ENCODE peak calls at places on chromosome 10, in five cellular contexts. B is right lobe of liver, Y is foreskin keratinocyte, N is PC-3, E is A549. K is an unnamed sample. For H3K4me1, the result is how much of the 10 kb centered on the place peaks cover.

GRCh38 chr10:101293007-101293723 is 60.8 kb upstream of the BTRC start:
- ATAC-seq in N (no peak), E (no peak), Y (no peak), B (no peak), K (no peak)

GRCh38 chr10:60434418-60435046 is 44.9 kb upstream of the ANK3 start:
- ATAC-seq in N (peak), B (peak), E (peak), Y (peak), K (no peak)

GRCh38 chr10:130378556-130379400 is 242.6 kb downstream of the GLRX3 start:
- ATAC-seq in E (peak), B (no peak), Y (no peak), N (no peak), K (no peak)

GRCh38 chr10:29627201-29628105 is 7.3 kb downstream of the SVIL start:
- ATAC-seq in E (no peak), B (peak), Y (no peak), N (peak), K (no peak)

GRCh38 chr10:84336406-84336805 is 8.0 kb downstream of the CCSER2 start:
- ATAC-seq in E (no peak), Y (no peak), B (no peak), N (no peak), K (no peak)

GRCh38 chr10:132489053-132489703 is 48.4 kb upstream of the INPP5A start:
- ATAC-seq in E (peak), N (no peak), B (no peak), Y (no peak), K (peak)

GRCh38 chr10:119447421-119447820 is 95.1 kb downstream of the RGS10 start:
- ATAC-seq in B (no peak), E (no peak), N (no peak), Y (no peak), K (no peak)

GRCh38 chr10:83127942-83128575 is 1011.2 kb upstream of the GHITM start:
- ATAC-seq in Y (peak), N (no peak), B (no peak), E (no peak), K (no peak)

GRCh38 chr10:88687853-88688467 is 18.1 kb upstream of the LIPK start:
- ATAC-seq in N (no peak), Y (no peak), B (peak), E (no peak), K (no peak)

GRCh38 chr10:99370993-99371392 is 41.8 kb downstream of the CNNM1 start:
- ATAC-seq in B (peak), Y (peak), E (peak), N (no peak), K (no peak)

GRCh38 chr10:84306751-84307384 is 21.5 kb upstream of the CCSER2 start:
- ATAC-seq in N (no peak), B (no peak), Y (no peak), E (no peak), K (no peak)

GRCh38 chr10:119494224-119495060 is 48.1 kb downstream of the RGS10 start:
- ATAC-seq in Y (no peak), E (no peak), B (no peak), N (peak), K (peak)

GRCh38 chr10:72285972-72286521 is 12.3 kb downstream of the DDIT4 start:
- ATAC-seq in N (no peak), B (no peak), Y (no peak), E (peak), K (no peak)

DNA sequence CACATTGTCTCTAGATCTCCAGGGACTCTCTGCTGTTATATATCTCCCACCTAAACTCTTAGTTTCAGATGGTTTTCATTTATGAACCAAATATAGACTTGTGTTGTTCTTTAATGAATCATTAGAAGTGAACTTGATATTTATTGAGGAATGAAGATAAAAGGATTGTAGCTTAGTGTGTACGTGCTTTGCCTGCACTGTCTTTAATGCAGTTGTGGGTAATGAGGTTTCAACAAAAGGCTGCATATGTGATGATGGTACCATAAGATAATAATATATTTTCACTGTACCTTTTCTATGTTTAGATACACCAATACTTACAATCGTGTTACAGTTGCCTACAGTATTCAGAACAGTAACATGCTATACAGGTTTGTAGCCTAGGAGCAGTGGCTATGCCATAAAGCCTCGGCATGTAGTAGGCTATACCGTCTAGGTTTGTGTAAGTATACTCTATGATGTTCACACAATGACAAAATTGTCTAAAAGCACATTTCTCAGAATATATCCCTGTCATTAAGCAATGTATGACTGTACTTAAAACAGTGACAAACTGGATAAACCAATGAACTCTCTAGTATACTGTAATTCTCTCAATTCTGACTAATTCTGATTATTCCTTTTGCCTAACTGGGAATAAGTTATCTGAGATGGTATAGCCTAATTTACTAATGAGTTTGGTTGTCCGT is 25.2 kb downstream of the VCL start:
- ATAC-seq in Y (no peak), E (no peak), N (peak), B (no peak), K (no peak)
- H3K4me1 ChIP-seq in Y (under half), E (half or more), N (half or more), B (under half), K (under half)

GRCh38 chr10:23449677-23450220 is 10.9 kb downstream of the OTUD1 start:
- ATAC-seq in N (no peak), E (no peak), B (no peak), Y (no peak), K (no peak)
- H3K4me1 ChIP-seq in N (under half), E (under half), B (under half), Y (under half), K (under half)

GRCh38 chr10:6053816-6054581 is 8.2 kb downstream of the IL2RA start:
- ATAC-seq in N (no peak), B (peak), Y (no peak), E (no peak), K (peak)

GRCh38 chr10:6053303-6053702 is 8.9 kb downstream of the IL2RA start:
- ATAC-seq in E (no peak), N (no peak), Y (no peak), B (no peak), K (no peak)

GRCh38 chr10:6056411-6057135 is 5.6 kb downstream of the IL2RA start:
- ATAC-seq in B (no peak), Y (no peak), N (no peak), E (no peak), K (no peak)

GRCh38 chr10:6055929-6056328 is 6.2 kb downstream of the IL2RA start:
- ATAC-seq in B (no peak), Y (no peak), N (no peak), E (no peak), K (no peak)

DNA sequence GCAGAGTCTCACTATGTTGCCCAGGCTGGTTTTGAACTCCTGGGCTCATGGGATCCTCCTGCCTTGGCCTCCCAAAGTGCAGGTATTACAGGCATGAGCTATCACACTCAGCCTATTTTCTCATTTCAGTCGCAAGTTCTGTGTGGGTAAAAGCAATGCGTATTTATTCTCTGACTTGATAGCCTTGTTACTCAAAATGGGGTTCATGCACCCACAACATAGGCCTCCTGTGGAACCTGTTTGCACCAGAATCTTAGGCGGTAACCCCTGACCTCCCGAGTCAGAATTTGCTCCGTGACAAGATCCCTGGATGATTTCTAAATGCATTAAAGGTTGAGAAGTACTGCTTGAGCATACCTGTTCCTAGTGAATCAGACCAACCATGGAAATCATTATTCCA is 7.3 kb downstream of the IL2RA start:
- ATAC-seq in N (no peak), B (no peak), E (no peak), Y (no peak), K (no peak)
- H3K4me1 ChIP-seq in N (under half), B (under half), E (under half), Y (under half), K (under half)

DNA sequence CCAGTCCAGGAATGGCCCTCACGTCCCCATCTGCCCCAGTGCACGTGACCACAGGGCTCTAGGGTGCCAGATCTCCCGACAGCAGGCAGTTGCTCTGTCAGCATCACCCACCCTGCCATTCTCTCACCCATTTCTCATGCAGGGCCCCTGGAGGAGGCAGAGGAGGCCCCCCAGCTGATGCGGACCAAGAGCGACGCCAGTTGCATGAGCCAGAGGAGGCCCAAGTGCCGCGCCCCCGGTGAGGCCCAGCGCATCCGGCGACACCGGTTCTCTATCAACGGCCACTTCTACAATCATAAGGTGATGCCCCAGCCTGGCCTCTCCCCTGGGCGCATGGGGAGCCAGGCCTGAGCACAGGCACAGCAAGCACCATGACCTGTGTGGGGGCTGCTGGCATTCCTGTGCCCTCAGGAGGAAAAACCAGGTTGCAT is 6.1 kb upstream of the DEPP1 start:
- ATAC-seq in B (no peak), Y (no peak), N (no peak), E (no peak), K (no peak)
- H3K4me1 ChIP-seq in B (under half), Y (under half), N (under half), E (under half), K (half or more)

K was measured in gastroesophageal sphincter.